ENCODE peak calls at places on chromosomes 5 and 9, in seven cellular contexts. C, W, T, R, J, L and M are unnamed samples.

GRCh38 chr9:6126377-6126776 is 89.2 kb upstream of the IL33 start:
- DNase-seq in C (no peak), W (no peak), T (no peak), R (no peak), J (no peak), L (no peak), M (no peak)

GRCh38 chr5:160064441-160064840 is 54.8 kb downstream of the PWWP2A start:
- DNase-seq in C (peak; percentile 85), W (peak; percentile 72), T (no peak), R (no peak), J (no peak), L (no peak), M (no peak)

GRCh38 chr9:134314950-134315715 is 11.1 kb upstream of the RXRA start:
- DNase-seq in C (no peak), W (no peak), T (peak; percentile 59), R (no peak), J (no peak), L (no peak), M (no peak)

GRCh38 chr9:93830224-93830596 is 124.9 kb downstream of the BARX1 start:
- DNase-seq in C (no peak), W (no peak), T (no peak), R (no peak), J (no peak), L (no peak), M (no peak)

GRCh38 chr9:114981095-114981494 is 50.7 kb upstream of the TNFSF8 start:
- DNase-seq in C (peak; percentile 11), W (no peak), T (no peak), R (peak; percentile 28), J (no peak), L (no peak), M (no peak)

GRCh38 chr5:151128817-151129216 is 28.8 kb downstream of the ANXA6 start:
- DNase-seq in C (no peak), W (no peak), T (no peak), R (no peak), J (no peak), L (no peak), M (no peak)

GRCh38 chr9:114512337-114512874 is 7.1 kb upstream of the WHRN start:
- DNase-seq in C (no peak), W (no peak), T (no peak), R (no peak), J (no peak), L (no peak), M (no peak)

GRCh38 chr9:91151014-91151740 is 210.5 kb downstream of the AUH start:
- DNase-seq in C (no peak), W (no peak), T (no peak), R (peak; percentile 74), J (no peak), L (no peak), M (no peak)

GRCh38 chr5:135644816-135645215 is 66.0 kb upstream of the CXCL14 start:
- DNase-seq in C (no peak), W (no peak), T (no peak), R (no peak), J (no peak), L (no peak), M (no peak)

GRCh38 chr9:8850916-8851315 is 1051.3 kb upstream of the DMAC1 start:
- DNase-seq in C (no peak), W (no peak), T (no peak), R (no peak), J (no peak), L (no peak), M (no peak)

DNA sequence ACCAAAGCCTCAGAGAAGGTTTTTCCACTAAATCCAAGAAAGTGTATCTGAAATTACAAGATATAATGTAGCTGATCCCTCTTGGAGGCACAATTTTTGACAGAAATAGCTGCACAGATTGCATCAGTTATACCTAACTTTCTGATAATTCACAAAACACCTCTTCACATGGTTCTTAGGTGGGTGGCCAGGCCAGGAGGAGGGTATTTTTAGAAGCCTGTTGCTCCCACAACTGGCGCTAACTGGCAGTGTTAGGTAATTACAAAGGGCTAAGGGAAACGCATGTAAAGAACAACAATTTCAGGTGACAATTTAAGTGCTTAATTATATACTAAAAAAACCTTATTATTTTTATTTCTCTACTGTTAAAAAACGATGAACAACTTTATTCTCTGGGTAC is 247.9 kb downstream of the BNC2 start:
- DNase-seq in C (no peak), W (no peak), T (no peak), R (no peak), J (no peak), L (no peak), M (no peak)
- TF ChIP-seq CTCF in C (no peak), W (no peak), T (no peak), R (no peak), J (no peak), L (no peak), M (no peak)

DNA sequence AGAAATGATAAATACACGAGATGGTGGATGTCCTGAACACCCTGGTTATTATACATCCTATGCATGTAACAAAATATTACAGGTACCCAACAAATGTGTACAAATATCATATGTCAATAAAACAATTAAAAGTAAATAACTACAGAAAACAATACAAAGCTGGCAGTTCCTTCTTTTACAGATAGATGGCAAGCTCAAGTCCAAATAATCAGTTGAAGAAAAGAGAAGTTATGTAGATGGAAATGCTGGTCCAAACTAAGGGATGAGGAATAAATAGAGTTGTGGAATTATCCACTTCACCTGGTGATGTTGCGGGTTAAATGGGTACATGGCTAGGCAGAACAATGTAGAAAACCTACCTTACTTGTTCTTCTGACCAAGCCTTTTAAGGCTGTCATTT is 79.4 kb downstream of the PALM2AKAP2 start:
- DNase-seq in C (no peak), W (no peak), T (no peak), R (peak; percentile 16), J (no peak), L (no peak), M (no peak)
- TF ChIP-seq CTCF in C (no peak), W (no peak), T (no peak), R (peak; percentile 53), J (no peak), L (no peak), M (peak; percentile 30)

GRCh38 chr5:54757541-54757940 is 227.9 kb downstream of the ESM1 start:
- DNase-seq in C (no peak), W (no peak), T (no peak), R (no peak), J (no peak), L (no peak), M (no peak)
- TF ChIP-seq CTCF in C (no peak), W (no peak), T (no peak), R (no peak), J (no peak), L (no peak), M (no peak)

DNA sequence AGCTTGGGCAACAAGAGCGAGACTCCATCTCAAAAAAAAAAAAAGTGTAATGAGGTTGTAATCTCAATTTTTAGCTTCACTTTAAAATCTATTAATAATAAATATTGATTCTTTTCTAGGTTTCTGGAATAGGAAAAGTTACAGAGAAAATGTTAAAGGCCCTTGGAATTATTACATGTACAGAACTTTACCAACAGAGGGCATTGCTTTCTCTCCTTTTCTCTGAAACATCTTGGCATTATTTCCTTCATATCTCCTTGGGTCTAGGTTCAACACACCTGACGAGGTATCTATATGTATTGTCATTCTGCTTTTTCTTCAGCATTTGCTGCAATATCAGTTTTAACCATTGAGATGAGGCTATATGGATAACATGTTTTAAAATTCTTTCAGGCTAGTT is 26.6 kb upstream of the ANKDD1B start:
- DNase-seq in C (no peak), W (no peak), T (no peak), R (peak; percentile 15), J (no peak), L (no peak), M (no peak)
- TF ChIP-seq CTCF in C (no peak), W (no peak), T (no peak), R (peak; percentile 33), J (no peak), L (peak; percentile 27), M (peak; percentile 25)

GRCh38 chr9:33264473-33265177 is at the start of the genes BAG1 and CHMP5:
- DNase-seq in C (peak; percentile 100), W (peak; percentile 100), T (peak; percentile 100), R (peak; percentile 100), J (peak; percentile 100), L (peak; percentile 99), M (peak; percentile 100)
- TF ChIP-seq CTCF in C (peak; percentile 36), W (peak; percentile 57), T (no peak), R (peak; percentile 30), J (peak; percentile 41), L (no peak), M (peak; percentile 15)

DNA sequence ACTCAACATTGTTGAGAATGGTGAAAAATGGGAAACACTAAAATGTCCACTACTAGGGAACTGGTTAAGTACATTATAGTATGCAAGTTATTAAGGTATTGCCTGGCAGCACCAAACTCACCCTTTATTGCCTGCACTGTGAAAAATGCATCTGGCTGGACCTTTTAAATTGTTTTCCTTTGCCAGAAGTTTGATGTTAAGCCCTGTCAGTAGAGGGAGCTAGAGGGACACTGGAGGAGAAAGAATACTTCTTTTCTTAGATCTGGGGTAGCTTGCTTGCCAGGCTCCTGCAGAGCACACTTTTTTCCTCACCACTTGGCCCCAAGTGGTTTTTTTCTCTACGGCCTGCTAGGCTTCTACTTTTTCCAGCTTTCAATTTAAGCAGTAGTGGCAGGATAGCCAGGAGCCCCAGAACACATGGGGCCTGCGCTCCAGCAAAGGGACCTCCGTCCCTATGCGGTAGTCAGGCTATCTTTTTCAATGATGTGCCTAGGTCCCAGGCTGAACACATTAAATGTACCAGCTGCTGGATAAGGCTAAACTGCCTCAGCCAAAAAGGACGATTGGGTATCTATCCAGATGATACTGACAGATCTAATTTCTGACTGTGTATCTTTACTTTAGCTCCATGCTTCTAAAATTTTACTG is 8.0 kb upstream of the HABP4 start:
- DNase-seq in C (peak; percentile 60), W (no peak), T (no peak), R (peak; percentile 45), J (no peak), L (no peak), M (no peak)
- TF ChIP-seq CTCF in C (peak; percentile 46), W (peak; percentile 39), T (peak; percentile 16), R (peak; percentile 35), J (no peak), L (peak; percentile 50), M (no peak)

GRCh38 chr5:2849429-2849828 is 98.0 kb upstream of the IRX2 start:
- DNase-seq in C (no peak), W (no peak), T (no peak), R (no peak), J (no peak), L (no peak), M (no peak)

GRCh38 chr5:2847608-2848007 is 96.1 kb upstream of the IRX2 start:
- DNase-seq in C (no peak), W (no peak), T (no peak), R (no peak), J (no peak), L (no peak), M (no peak)

GRCh38 chr5:2851895-2852294 is 100.4 kb upstream of the IRX2 start:
- DNase-seq in C (no peak), W (no peak), T (no peak), R (no peak), J (no peak), L (no peak), M (no peak)

GRCh38 chr5:2852446-2852845 is 101.0 kb upstream of the IRX2 start:
- DNase-seq in C (no peak), W (no peak), T (no peak), R (no peak), J (no peak), L (no peak), M (no peak)

DNA sequence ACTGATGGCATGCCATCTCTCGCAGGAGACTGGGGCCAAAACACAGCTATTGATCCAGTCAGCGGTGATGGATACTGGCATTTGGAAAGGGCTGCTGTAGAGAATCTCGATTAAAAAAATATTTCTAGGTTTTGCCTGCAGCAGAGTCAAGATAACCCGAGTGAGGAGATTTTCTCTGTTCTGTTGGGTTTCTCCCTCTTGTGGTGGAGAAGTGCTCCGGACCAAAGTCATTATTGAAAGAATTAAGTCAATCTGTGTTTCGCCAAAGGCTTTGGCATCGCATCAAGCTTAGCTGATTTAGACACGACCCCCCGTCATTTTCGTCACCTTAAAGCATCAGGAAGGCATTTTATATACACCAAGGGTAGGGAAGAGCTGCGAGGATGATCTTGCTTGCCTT is 97.2 kb upstream of the IRX2 start:
- DNase-seq in C (no peak), W (no peak), T (no peak), R (no peak), J (no peak), L (no peak), M (no peak)
- TF ChIP-seq CTCF in C (no peak), W (no peak), T (no peak), R (no peak), J (peak; percentile 21), L (no peak), M (peak; percentile 52)